ENCODE peak calls at places on chromosomes 6 and 20, in seven cellular contexts. M is A673, F is ovary, B is WERI-Rb-1, N is HFF-Myc, L is mammary epithelial cell, A is astrocyte. O is an unnamed sample.

GRCh38 chr6:134308800-134309199 is 9.1 kb downstream of the SGK1 start:
- DNase-seq in M (no peak), F (peak), B (no peak), N (no peak), L (no peak), A (no peak), O (no peak)

GRCh38 chr6:44730771-44731391 is 343.4 kb downstream of the CDC5L start:
- DNase-seq in M (no peak), F (no peak), B (no peak), N (peak), L (no peak), A (peak), O (no peak)

GRCh38 chr20:23435675-23436539 is 3.6 kb upstream of the CSTL1 start:
- DNase-seq in M (no peak), F (peak), B (no peak), N (no peak), L (no peak), A (no peak), O (no peak)

GRCh38 chr6:136728976-136729515 is 63.2 kb downstream of the MAP3K5 start:
- DNase-seq in M (no peak), F (no peak), B (no peak), N (no peak), L (no peak), A (no peak), O (no peak)

GRCh38 chr6:55578537-55579363 is at the start of gene HMGCLL1:
- DNase-seq in M (peak), F (no peak), B (peak), N (no peak), L (peak), A (no peak), O (peak)

GRCh38 chr6:126388235-126388634 is 48.3 kb downstream of the CENPW start:
- DNase-seq in M (no peak), F (no peak), B (no peak), N (peak), L (no peak), A (no peak), O (no peak)

GRCh38 chr20:56974499-56975250 is 291.8 kb downstream of the BMP7 start:
- DNase-seq in M (peak), F (no peak), B (peak), N (peak), L (peak), A (peak), O (peak)

GRCh38 chr6:149451361-149452061 is 33.3 kb downstream of the ZC3H12D start:
- DNase-seq in M (no peak), F (peak), B (no peak), N (no peak), L (no peak), A (no peak), O (peak)

GRCh38 chr6:75284285-75285155 is at the start of gene TMEM30A:
- DNase-seq in M (peak), F (peak), B (peak), N (peak), L (peak), A (peak), O (peak)
- TF ChIP-seq CTCF in M (no peak), F (no peak), B (no peak), N (no peak), L (no peak), A (no peak), O (no peak)

DNA sequence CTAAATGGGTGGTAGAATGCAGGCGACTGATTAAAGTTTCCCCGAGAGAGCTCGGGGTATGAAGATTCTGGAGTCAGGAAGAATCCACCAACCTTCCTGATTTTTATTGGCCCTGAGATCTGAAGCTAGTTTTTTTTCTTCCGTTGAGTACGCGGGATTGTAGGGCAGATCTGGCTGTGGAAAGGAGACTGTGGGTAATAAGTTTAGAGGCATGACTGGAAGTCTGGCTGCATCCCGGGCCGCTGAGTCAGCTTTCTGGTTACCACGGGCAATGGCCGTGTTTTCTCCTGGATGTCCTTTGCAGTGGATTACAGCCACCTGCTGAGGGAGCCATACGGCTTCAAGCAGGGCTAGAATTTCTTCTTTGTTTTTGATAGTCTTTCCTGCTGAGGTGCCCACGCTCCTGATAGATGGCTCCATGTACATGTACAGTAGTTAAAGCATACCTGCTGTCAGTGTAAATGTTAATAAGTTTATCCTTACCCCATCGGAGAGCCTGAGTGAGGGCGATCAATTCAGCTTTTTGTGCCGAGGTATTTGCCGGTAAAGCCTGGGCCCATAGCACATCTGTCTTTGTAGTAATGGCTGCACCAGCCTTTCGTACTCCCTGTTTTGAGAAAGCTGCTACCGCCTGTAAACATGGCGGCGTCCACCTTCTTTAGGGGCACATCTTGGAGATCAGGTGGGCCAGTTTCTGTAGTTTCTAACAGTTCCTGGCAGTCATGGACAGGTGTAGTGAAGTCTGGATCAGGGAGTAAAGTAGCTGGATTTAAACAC is 154.0 kb downstream of the TRIM27 start:
- DNase-seq in M (peak), F (no peak), B (peak), N (no peak), L (peak), A (peak), O (no peak)
- TF ChIP-seq CTCF in M (peak), F (no peak), B (peak), N (peak), L (peak), A (no peak), O (no peak)

GRCh38 chr6:63507096-63507495 is 65.2 kb upstream of the LOC128125822 start:
- DNase-seq in M (no peak), F (no peak), B (no peak), N (no peak), L (no peak), A (no peak), O (no peak)
- TF ChIP-seq CTCF in M (no peak), F (no peak), B (no peak), N (no peak), L (no peak), A (no peak), O (no peak)

DNA sequence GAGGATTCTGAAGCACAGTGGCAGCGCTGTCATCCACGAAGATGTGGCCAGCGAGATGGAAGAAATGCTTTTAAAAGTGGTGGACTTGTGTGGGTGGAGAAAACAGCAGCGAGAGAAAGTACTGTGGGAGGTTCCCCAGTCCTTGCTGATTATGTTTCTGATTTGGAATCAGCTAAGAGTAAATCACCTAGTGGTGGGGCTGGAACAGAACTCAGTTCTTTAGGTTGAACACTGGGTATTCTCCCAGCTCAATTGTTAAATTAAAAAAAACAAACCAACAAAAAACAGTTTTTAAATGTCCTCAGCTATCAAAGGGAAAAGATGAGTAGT is 515 bp upstream of the ZNF322 start:
- DNase-seq in M (peak), F (no peak), B (no peak), N (no peak), L (no peak), A (peak), O (no peak)
- TF ChIP-seq CTCF in M (peak), F (no peak), B (peak), N (no peak), L (peak), A (peak), O (no peak)

GRCh38 chr20:38798266-38798665 is 7.2 kb upstream of the PPP1R16B start:
- DNase-seq in M (no peak), F (no peak), B (no peak), N (no peak), L (no peak), A (no peak), O (no peak)
- TF ChIP-seq CTCF in M (no peak), F (no peak), B (no peak), N (no peak), L (no peak), A (no peak), O (no peak)

DNA sequence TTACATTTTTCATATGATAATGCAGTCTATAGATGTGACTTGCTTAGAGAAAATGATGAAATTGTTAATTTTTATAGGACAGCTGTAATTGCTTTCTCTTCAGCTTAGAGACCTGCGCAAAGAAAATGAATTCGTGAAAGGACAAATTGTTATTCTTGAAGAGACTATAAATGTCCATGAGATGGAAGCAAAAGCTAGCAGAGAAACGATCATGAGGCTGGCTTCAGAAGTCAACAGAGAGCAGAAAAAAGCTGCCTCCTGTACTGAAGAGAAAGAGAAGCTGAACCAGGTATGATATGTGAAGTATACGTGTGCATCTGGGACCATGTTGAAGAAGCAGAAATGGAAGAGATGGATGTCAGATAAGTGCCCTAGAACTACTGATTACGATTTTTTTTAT is 54.4 kb downstream of the CCDC170 start:
- DNase-seq in M (no peak), F (no peak), B (no peak), N (no peak), L (no peak), A (no peak), O (no peak)
- TF ChIP-seq CTCF in M (no peak), F (no peak), B (no peak), N (no peak), L (no peak), A (no peak), O (no peak)

GRCh38 chr20:16246870-16247269 is 326.4 kb downstream of the KIF16B start:
- DNase-seq in M (no peak), F (no peak), B (no peak), N (no peak), L (no peak), A (no peak), O (no peak)

GRCh38 chr20:16240355-16240754 is 332.9 kb downstream of the KIF16B start:
- DNase-seq in M (no peak), F (no peak), B (no peak), N (no peak), L (no peak), A (no peak), O (no peak)

GRCh38 chr20:16245879-16246278 is 327.4 kb downstream of the KIF16B start:
- DNase-seq in M (no peak), F (no peak), B (no peak), N (no peak), L (no peak), A (no peak), O (no peak)

GRCh38 chr20:16241911-16242310 is 331.3 kb downstream of the KIF16B start:
- DNase-seq in M (no peak), F (no peak), B (peak), N (no peak), L (peak), A (no peak), O (no peak)

DNA sequence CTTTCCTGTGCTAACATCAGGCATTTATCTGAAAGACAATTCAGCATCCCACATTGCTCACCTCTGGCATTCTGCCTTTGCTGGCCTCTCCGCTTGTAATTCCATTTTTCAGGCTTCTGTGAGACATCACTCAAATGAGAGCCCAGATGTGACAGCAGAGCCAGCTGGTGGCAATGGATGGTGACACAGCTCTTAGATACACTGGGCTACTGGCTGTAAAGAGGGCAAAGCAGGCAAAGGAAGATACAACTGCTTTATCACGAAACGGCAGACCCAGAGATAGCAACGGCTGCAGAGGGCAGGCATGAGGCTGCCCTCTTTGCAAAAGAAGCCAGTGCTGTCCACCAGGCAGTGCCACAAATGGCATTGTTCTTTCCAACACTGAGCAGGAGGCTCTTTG is 329.8 kb downstream of the KIF16B start:
- DNase-seq in M (no peak), F (no peak), B (no peak), N (no peak), L (no peak), A (no peak), O (no peak)
- TF ChIP-seq CTCF in M (no peak), F (no peak), B (peak), N (no peak), L (no peak), A (no peak), O (no peak)

O was measured in glutamatergic neuron.